ENCODE peak calls at places on chromosomes 7 and 10, in five cellular contexts. One of them, this sample, is unnamed.

GRCh38 chr7:77321300-77321699 is 94.8 kb downstream of the GSAP start:
- DNase-seq in skeletal muscle cell: no peak
- DNase-seq in Kasumi-1: no peak
- DNase-seq in colonic mucosa: no peak
- DNase-seq in Right ventricle myocardium superior: peak
- DNase-seq in this sample: no peak

GRCh38 chr10:132499367-132499685 is 38.3 kb upstream of the INPP5A start:
- DNase-seq in Kasumi-1: no peak
- DNase-seq in skeletal muscle cell: no peak
- DNase-seq in Right ventricle myocardium superior: peak
- DNase-seq in colonic mucosa: no peak
- DNase-seq in this sample: no peak

GRCh38 chr10:88041243-88042161 is 178.1 kb downstream of the PTEN start:
- DNase-seq in Kasumi-1: no peak
- DNase-seq in skeletal muscle cell: no peak
- DNase-seq in Right ventricle myocardium superior: no peak
- DNase-seq in colonic mucosa: no peak
- DNase-seq in this sample: no peak

GRCh38 chr7:30188806-30189205 is 54.0 kb downstream of the MTURN start:
- DNase-seq in Kasumi-1: no peak
- DNase-seq in skeletal muscle cell: no peak
- DNase-seq in Right ventricle myocardium superior: no peak
- DNase-seq in colonic mucosa: no peak
- DNase-seq in this sample: no peak

GRCh38 chr7:154436560-154436959 is 384.4 kb downstream of the DPP6 start:
- DNase-seq in colonic mucosa: no peak
- DNase-seq in Kasumi-1: no peak
- DNase-seq in Right ventricle myocardium superior: no peak
- DNase-seq in skeletal muscle cell: no peak
- DNase-seq in this sample: no peak

GRCh38 chr7:27048438-27048837 is 47.4 kb downstream of the HOXA1 start:
- DNase-seq in colonic mucosa: no peak
- DNase-seq in Kasumi-1: no peak
- DNase-seq in Right ventricle myocardium superior: no peak
- DNase-seq in skeletal muscle cell: no peak
- DNase-seq in this sample: no peak

GRCh38 chr7:24141876-24142509 is 142.0 kb upstream of the NPY start:
- DNase-seq in Right ventricle myocardium superior: no peak
- DNase-seq in Kasumi-1: no peak
- DNase-seq in skeletal muscle cell: no peak
- DNase-seq in colonic mucosa: no peak
- DNase-seq in this sample: no peak

GRCh38 chr10:52347327-52347667 is 33.2 kb downstream of the DKK1 start:
- DNase-seq in skeletal muscle cell: no peak
- DNase-seq in colonic mucosa: no peak
- DNase-seq in Kasumi-1: no peak
- DNase-seq in Right ventricle myocardium superior: no peak
- DNase-seq in this sample: no peak

GRCh38 chr10:100146875-100147665 is 38.8 kb downstream of the ERLIN1 start:
- DNase-seq in Right ventricle myocardium superior: no peak
- DNase-seq in Kasumi-1: no peak
- DNase-seq in colonic mucosa: no peak
- DNase-seq in skeletal muscle cell: no peak
- DNase-seq in this sample: no peak